ENCODE peak calls at places on chromosomes 13 and 19, in five cellular contexts. W is H54; K is smooth muscle cell of the brain vasculature; C is stimulated activated CD4-positive, alpha-beta T cell treated with anti-CD3 and anti-CD28 coated beads, TNF-alpha, amount 100 ng/mL, for 48 hours; Y is islet precursor cell. F is an unnamed sample.

GRCh38 chr13:48738261-48738755 is 84.6 kb downstream of the CYSLTR2 start:
- DNase-seq in C (no peak), Y (no peak), W (no peak), K (no peak), F (no peak)

GRCh38 chr13:76783798-76784197 is 102.4 kb downstream of the KCTD12 start:
- DNase-seq in C (no peak), K (no peak), W (no peak), Y (peak), F (no peak)

GRCh38 chr19:4016486-4016885 is 8.9 kb downstream of the PIAS4 start:
- DNase-seq in Y (peak), C (no peak), W (no peak), K (no peak), F (no peak)

GRCh38 chr13:50222569-50223332 is 207.5 kb downstream of the KCNRG start:
- DNase-seq in W (no peak), C (no peak), Y (no peak), K (no peak), F (no peak)

GRCh38 chr13:40401911-40402776 is 264.3 kb downstream of the FOXO1 start:
- DNase-seq in K (peak), Y (peak), C (no peak), W (peak), F (no peak)

GRCh38 chr19:43755256-43755801 is 567 bp upstream of the SMG9 start:
- DNase-seq in Y (peak), W (no peak), K (peak), C (peak), F (no peak)

GRCh38 chr19:3179739-3180293 is 1.2 kb downstream of the S1PR4 start:
- DNase-seq in W (no peak), Y (no peak), K (no peak), C (peak), F (no peak)

GRCh38 chr13:41995946-41996345 is 35.0 kb upstream of the VWA8 start:
- DNase-seq in C (peak), K (no peak), Y (no peak), W (no peak), F (no peak)

GRCh38 chr19:34109596-34109995 is 62.7 kb upstream of the LSM14A start:
- DNase-seq in C (no peak), K (no peak), W (no peak), Y (no peak), F (no peak)

GRCh38 chr13:112129557-112129956 is 62.6 kb downstream of the SOX1 start:
- DNase-seq in C (no peak), Y (peak), W (no peak), K (no peak), F (no peak)

GRCh38 chr19:30371157-30371845 is 883 bp upstream of the ZNF536 start:
- DNase-seq in Y (no peak), W (no peak), C (no peak), K (no peak), F (no peak)

GRCh38 chr19:13794388-13794751 is 873 bp upstream of the ZSWIM4 start:
- DNase-seq in W (no peak), K (no peak), Y (no peak), C (no peak), F (no peak)

GRCh38 chr19:10568826-10569651 is at the start of gene CDKN2D:
- DNase-seq in W (peak), Y (peak), K (peak), C (peak), F (peak)

GRCh38 chr19:33373701-33374405 is at the start of gene CEBPG:
- DNase-seq in Y (peak), K (no peak), W (peak), C (no peak), F (no peak)

GRCh38 chr13:23488442-23488841 is 54.9 kb upstream of the SACS start:
- DNase-seq in W (no peak), Y (no peak), K (no peak), C (no peak), F (no peak)

GRCh38 chr19:13366529-13367143 is 139.6 kb downstream of the CACNA1A start:
- DNase-seq in C (no peak), W (peak), K (no peak), Y (no peak), F (peak)

GRCh38 chr13:106417467-106418110 is 117.9 kb downstream of the EFNB2 start:
- DNase-seq in C (no peak), W (no peak), K (no peak), Y (no peak), F (no peak)

GRCh38 chr13:36130542-36131214 is 504 bp downstream of the DCLK1 start:
- DNase-seq in Y (peak), W (no peak), K (no peak), C (no peak), F (no peak)

GRCh38 chr13:99692854-99693253 is 191.6 kb downstream of the TM9SF2 start:
- DNase-seq in W (no peak), K (no peak), Y (no peak), C (no peak), F (no peak)

GRCh38 chr13:24931450-24932217 is 164.3 kb upstream of the PABPC3 start:
- DNase-seq in C (no peak), Y (no peak), W (no peak), K (no peak), F (no peak)

GRCh38 chr19:15265849-15266248 is 33.6 kb upstream of the EPHX3 start:
- DNase-seq in Y (no peak), W (peak), K (peak), C (no peak), F (no peak)

GRCh38 chr19:47369923-47370625 is 21.0 kb downstream of the DHX34 start:
- DNase-seq in W (peak), Y (no peak), K (peak), C (no peak), F (no peak)

GRCh38 chr19:5048091-5048726 is 79.3 kb downstream of the KDM4B start:
- DNase-seq in Y (peak), K (peak), W (peak), C (peak), F (peak)

GRCh38 chr19:19139876-19140229 is 1.6 kb upstream of the TMEM161A start:
- DNase-seq in K (no peak), W (no peak), Y (no peak), C (no peak), F (no peak)

GRCh38 chr13:102913924-102914628 is 68.2 kb downstream of the ERCC5 start:
- DNase-seq in W (no peak), K (no peak), Y (no peak), C (no peak), F (no peak)

GRCh38 chr19:39430675-39431593 is 4.8 kb downstream of the RPS16 start:
- DNase-seq in Y (peak), C (peak), K (peak), W (peak), F (no peak)

GRCh38 chr19:49906879-49907564 is 10.3 kb upstream of the IL4I1 start:
- DNase-seq in K (no peak), W (no peak), C (no peak), Y (no peak), F (no peak)